ENCODE peak calls at places on chromosomes 1 and 21, in ten cellular contexts. D is mesenteric fat pad; Q is Daoy; O is cerebellar nuclear complex; M is colonic mucosa; K is activated CD4-positive, CD25-positive, alpha-beta regulatory T cell treated with anti-CD3 and anti-CD28 coated beads, Interleukin-2, amount 50 U/mL, for 16 hours; U is ecto neural progenitor cell; I is posterior vena cava; E is activated CD8-positive, alpha-beta T cell treated with anti-CD3 and anti-CD28 coated beads for 36 hours; G is T follicular helper cell. F is an unnamed sample.
A peak's percentile ranks its signal among the peaks of the same experiment; 100 is the strongest.

GRCh38 chr21:27787046-27787445 is 820.2 kb upstream of the ADAMTS5 start:
- DNase-seq in E (no peak), O (no peak), K (no peak), Q (no peak), D (no peak), M (no peak), I (no peak), U (no peak), G (no peak), F (no peak)

GRCh38 chr1:92858564-92859399 is 26.9 kb downstream of the RPL5 start:
- DNase-seq in O (peak; percentile 69), U (no peak), E (peak; percentile 68), I (no peak), M (peak; percentile 82), G (peak; percentile 48), D (no peak), K (peak; percentile 43), Q (peak; percentile 75), F (peak; percentile 66)

GRCh38 chr1:64891440-64891815 is 74.9 kb downstream of the JAK1 start:
- DNase-seq in Q (no peak), G (no peak), I (no peak), M (no peak), E (peak; percentile 52), K (no peak), D (no peak), O (no peak), U (no peak), F (no peak)

GRCh38 chr1:97989094-97989680 is 68.4 kb upstream of the DPYD start:
- DNase-seq in G (no peak), U (no peak), D (no peak), M (no peak), K (no peak), E (no peak), Q (peak; percentile 39), O (no peak), I (no peak), F (no peak)

GRCh38 chr1:17682403-17682802 is 72.7 kb upstream of the ACTL8 start:
- DNase-seq in I (no peak), D (no peak), G (no peak), U (no peak), O (no peak), M (no peak), Q (no peak), K (no peak), E (no peak), F (no peak)

GRCh38 chr1:89780721-89781120 is 40.1 kb upstream of the LRRC8D start:
- DNase-seq in O (no peak), M (no peak), I (no peak), K (no peak), Q (peak; percentile 63), D (no peak), E (peak; percentile 62), U (no peak), G (no peak), F (no peak)

GRCh38 chr1:162130308-162130707 is 60.8 kb downstream of the NOS1AP start:
- DNase-seq in U (no peak), O (no peak), D (no peak), E (no peak), M (no peak), G (no peak), I (no peak), K (no peak), Q (no peak), F (no peak)

GRCh38 chr1:61812916-61813315 is 70.6 kb downstream of the PATJ start:
- DNase-seq in E (no peak), I (no peak), G (no peak), O (no peak), K (no peak), U (no peak), Q (no peak), D (no peak), M (no peak), F (no peak)

GRCh38 chr1:228282329-228283042 is 74.6 kb downstream of the OBSCN start:
- DNase-seq in K (no peak), M (no peak), Q (no peak), U (no peak), E (no peak), O (no peak), G (no peak), D (peak; percentile 71), I (peak; percentile 81), F (no peak)

GRCh38 chr21:24939288-24939687 is 668.0 kb downstream of the MRPL39 start:
- DNase-seq in K (no peak), D (no peak), U (no peak), Q (no peak), G (no peak), E (no peak), O (no peak), M (no peak), I (no peak), F (no peak)

GRCh38 chr1:21522525-21523038 is 13.4 kb downstream of the ALPL start:
- DNase-seq in D (no peak), E (no peak), O (no peak), Q (no peak), I (no peak), U (no peak), G (no peak), K (no peak), M (no peak), F (no peak)